ENCODE peak calls at places on chromosomes 7 and 10, in ten cellular contexts. V, D, S, G, C, E, W, U, I and A are unnamed samples.

GRCh38 chr10:110260746-110261477 is 43.8 kb downstream of the SMNDC1 start:
- DNase-seq in V (peak), D (no peak), S (no peak), G (no peak), C (no peak), E (no peak), W (no peak), U (no peak), I (no peak), A (no peak)

GRCh38 chr7:45391618-45392451 is 182.3 kb upstream of the ADCY1 start:
- DNase-seq in V (no peak), D (no peak), S (no peak), G (no peak), C (no peak), E (no peak), W (no peak), U (no peak), I (no peak), A (no peak)

GRCh38 chr10:76743169-76743568 is 894.4 kb downstream of the KCNMA1 start:
- DNase-seq in V (no peak), D (no peak), S (no peak), G (no peak), C (no peak), E (no peak), W (no peak), U (no peak), I (no peak), A (no peak)

GRCh38 chr10:11404931-11405330 is 206.5 kb downstream of the USP6NL start:
- DNase-seq in V (no peak), D (no peak), S (no peak), G (no peak), C (no peak), E (no peak), W (no peak), U (no peak), I (no peak), A (peak)

GRCh38 chr10:89637108-89637507 is 7.9 kb downstream of the PANK1 start:
- DNase-seq in V (no peak), D (no peak), S (no peak), G (no peak), C (no peak), E (no peak), W (no peak), U (no peak), I (no peak), A (no peak)

GRCh38 chr7:1302936-1303335 is 70.3 kb downstream of the UNCX start:
- DNase-seq in V (no peak), D (no peak), S (no peak), G (peak), C (no peak), E (no peak), W (no peak), U (no peak), I (no peak), A (no peak)

GRCh38 chr10:117511601-117512390 is 30.8 kb upstream of the EMX2 start:
- DNase-seq in V (no peak), D (no peak), S (no peak), G (no peak), C (no peak), E (no peak), W (no peak), U (no peak), I (no peak), A (no peak)

GRCh38 chr10:88557659-88558058 is 25.5 kb downstream of the RNLS start:
- DNase-seq in V (peak), D (no peak), S (no peak), G (peak), C (no peak), E (no peak), W (no peak), U (no peak), I (no peak), A (no peak)

GRCh38 chr7:114530074-114530611 is 115.5 kb downstream of the FOXP2 start:
- DNase-seq in V (peak), D (peak), S (peak), G (no peak), C (no peak), E (peak), W (no peak), U (no peak), I (no peak), A (peak)